ENCODE peak calls at places on chromosomes 12 and 14, in nine cellular contexts. J, W, B, P, U, E, H, N and Q are unnamed samples.

GRCh38 chr14:64983439-64984310 is 3.0 kb upstream of the FNTB start:
- DNase-seq in E (no peak), N (peak; percentile 41), B (peak; percentile 54), U (no peak), J (peak; percentile 62), H (no peak), W (peak; percentile 39), P (peak; percentile 64), Q (no peak)

GRCh38 chr12:62692884-62693283 is 226.3 kb downstream of the MON2 start:
- DNase-seq in J (peak; percentile 88), N (no peak), P (peak; percentile 83), E (no peak), W (no peak), B (no peak), U (no peak), H (no peak), Q (no peak)

GRCh38 chr12:39441963-39442894 is 691 bp downstream of the KIF21A start:
- DNase-seq in E (peak; percentile 37), U (peak; percentile 20), P (peak; percentile 40), W (no peak), H (peak; percentile 36), J (peak; percentile 33), B (peak; percentile 28), N (peak; percentile 40), Q (peak; percentile 58)

GRCh38 chr12:120536064-120536791 is 2.1 kb downstream of the RNF10 start:
- DNase-seq in J (no peak), U (no peak), N (no peak), W (no peak), H (no peak), P (no peak), E (no peak), B (peak; percentile 28), Q (no peak)

GRCh38 chr12:133233993-133234564 is 1.6 kb downstream of the ANHX start:
- DNase-seq in B (no peak), U (no peak), E (no peak), P (no peak), W (no peak), H (peak; percentile 24), N (no peak), J (no peak), Q (no peak)

GRCh38 chr12:52418576-52419110 is 12.5 kb upstream of the KRT82 start:
- DNase-seq in B (no peak), N (no peak), W (no peak), E (no peak), U (no peak), P (no peak), H (no peak), J (no peak), Q (no peak)

GRCh38 chr12:49983892-49984291 is 11.1 kb downstream of the AQP6 start:
- DNase-seq in E (no peak), B (no peak), J (peak; percentile 91), N (no peak), H (no peak), P (peak; percentile 92), U (no peak), W (no peak), Q (no peak)

GRCh38 chr14:65156568-65157366 is 54.5 kb upstream of the MAX start:
- DNase-seq in H (peak; percentile 58), E (peak; percentile 53), P (peak; percentile 88), N (no peak), J (peak; percentile 85), B (no peak), U (no peak), W (no peak), Q (no peak)

GRCh38 chr14:56490379-56490778 is 89.2 kb upstream of the TMEM260 start:
- DNase-seq in E (no peak), H (no peak), U (no peak), J (peak; percentile 34), P (peak; percentile 37), N (peak; percentile 21), W (peak; percentile 62), B (peak; percentile 14), Q (no peak)

GRCh38 chr12:124001343-124001742 is 28.3 kb downstream of the ZNF664 start:
- DNase-seq in H (no peak), N (no peak), B (no peak), E (no peak), P (no peak), U (no peak), W (no peak), J (no peak), Q (no peak)

GRCh38 chr12:92886131-92886530 is 43.0 kb downstream of the EEA1 start:
- DNase-seq in W (no peak), J (no peak), B (no peak), E (no peak), H (no peak), N (no peak), U (no peak), P (no peak), Q (no peak)

GRCh38 chr12:1553987-1554982 is 40.1 kb downstream of the FBXL14 start:
- DNase-seq in B (no peak), P (no peak), H (no peak), W (no peak), U (no peak), J (no peak), E (no peak), N (no peak), Q (no peak)

GRCh38 chr12:69151254-69151751 is 88.1 kb upstream of the CPSF6 start:
- DNase-seq in N (no peak), E (no peak), U (no peak), P (no peak), B (no peak), J (peak; percentile 22), W (no peak), H (no peak), Q (no peak)

GRCh38 chr14:65054471-65055085 is 47.7 kb downstream of the MAX start:
- DNase-seq in E (no peak), N (no peak), J (no peak), H (no peak), W (no peak), B (no peak), U (no peak), P (no peak), Q (no peak)

GRCh38 chr14:23551266-23552028 is at the start of gene ZFHX2:
- DNase-seq in H (peak; percentile 80), P (peak; percentile 78), E (peak; percentile 74), W (peak; percentile 83), N (peak; percentile 81), B (peak; percentile 49), U (peak; percentile 53), J (peak; percentile 62), Q (peak; percentile 71)

GRCh38 chr12:27425306-27425705 is 21.2 kb upstream of the SMCO2 start:
- DNase-seq in N (no peak), P (no peak), W (no peak), E (no peak), U (no peak), J (no peak), B (no peak), H (no peak), Q (no peak)

GRCh38 chr14:100525615-100526014 is 61.6 kb downstream of the BEGAIN start:
- DNase-seq in P (no peak), U (no peak), H (no peak), N (no peak), E (no peak), B (no peak), W (no peak), J (no peak), Q (no peak)

GRCh38 chr12:50258167-50258551 is 25.2 kb downstream of the LIMA1 start:
- DNase-seq in E (peak; percentile 75), U (no peak), H (no peak), W (no peak), P (peak; percentile 26), N (no peak), B (no peak), J (peak; percentile 49), Q (no peak)

GRCh38 chr12:6635856-6636521 is at the start of gene LPAR5:
- DNase-seq in N (no peak), H (no peak), B (no peak), P (peak; percentile 23), U (no peak), W (no peak), E (peak; percentile 54), J (peak; percentile 40), Q (no peak)

GRCh38 chr14:71586131-71586893 is 345.9 kb upstream of the RGS6 start:
- DNase-seq in E (peak; percentile 39), N (no peak), P (peak; percentile 65), B (no peak), J (peak; percentile 82), H (no peak), W (peak; percentile 2), U (no peak), Q (no peak)

GRCh38 chr14:91281346-91281745 is 36.8 kb upstream of the GPR68 start:
- DNase-seq in P (peak; percentile 82), N (no peak), H (no peak), J (peak; percentile 66), E (no peak), W (no peak), B (no peak), U (no peak), Q (no peak)

GRCh38 chr12:68648179-68648578 is 37.5 kb downstream of the RAP1B start:
- DNase-seq in J (no peak), N (no peak), P (no peak), E (no peak), B (no peak), U (no peak), W (no peak), H (no peak), Q (no peak)

GRCh38 chr12:29783773-29784666 is at the start of gene TMTC1:
- DNase-seq in J (peak; percentile 32), H (peak; percentile 41), B (no peak), P (peak; percentile 19), E (peak; percentile 67), U (no peak), N (peak; percentile 78), W (peak; percentile 9), Q (no peak)

GRCh38 chr14:94965551-94966339 is 191.6 kb downstream of the DICER1 start:
- DNase-seq in P (no peak), B (no peak), N (no peak), E (no peak), W (no peak), H (no peak), J (no peak), U (no peak), Q (no peak)

GRCh38 chr12:46461907-46462605 is 89.5 kb upstream of the SLC38A2 start:
- DNase-seq in N (no peak), J (peak; percentile 70), H (no peak), E (no peak), P (no peak), B (no peak), U (no peak), W (no peak), Q (no peak)

GRCh38 chr12:121637231-121637914 is 11.0 kb downstream of the ORAI1 start:
- DNase-seq in B (peak; percentile 49), J (no peak), N (no peak), E (peak; percentile 26), W (no peak), H (no peak), U (no peak), P (no peak), Q (peak; percentile 42)